ENCODE peak calls at places on chromosomes 4 and X, in four cellular contexts. K, P, J and B are unnamed samples.

GRCh38 chrX:42107495-42108139 is 184.3 kb upstream of the CASK start:
- DNase-seq in K (no peak), P (no peak), J (no peak), B (no peak)

GRCh38 chrX:19865567-19866363 is 21.6 kb downstream of the SH3KBP1 start:
- DNase-seq in K (no peak), P (no peak), J (no peak), B (no peak)

GRCh38 chrX:148552775-148553174 is 52.4 kb downstream of the AFF2 start:
- DNase-seq in K (no peak), P (no peak), J (no peak), B (no peak)

GRCh38 chrX:123081766-123082165 is 102.3 kb upstream of the GRIA3 start:
- DNase-seq in K (no peak), P (no peak), J (no peak), B (no peak)

GRCh38 chrX:20320461-20321159 is 53.9 kb upstream of the RPS6KA3 start:
- DNase-seq in K (no peak), P (no peak), J (no peak), B (no peak)

GRCh38 chr4:34417160-34417559 is 1827.2 kb downstream of the ARAP2 start:
- DNase-seq in K (no peak), P (no peak), J (no peak), B (no peak)

GRCh38 chr4:997375-998071 is 4.3 kb upstream of the SLC26A1 start:
- DNase-seq in K (no peak), P (no peak), J (no peak), B (no peak)

GRCh38 chrX:46601283-46601682 is 27.7 kb downstream of the CHST7 start:
- DNase-seq in K (no peak), P (no peak), J (no peak), B (no peak)

GRCh38 chr4:155722816-155723499 is 35.9 kb upstream of the GUCY1B1 start:
- DNase-seq in K (no peak), P (no peak), J (no peak), B (no peak)

GRCh38 chr4:71231753-71232420 is 106.9 kb upstream of the SLC4A4 start:
- DNase-seq in K (no peak), P (no peak), J (no peak), B (no peak)

GRCh38 chr4:126661194-126661593 is 971.6 kb upstream of the INTU start:
- DNase-seq in K (no peak), P (no peak), J (no peak), B (no peak)

GRCh38 chrX:48945517-48946348 is 11.7 kb downstream of the OTUD5 start:
- DNase-seq in K (no peak), P (no peak), J (no peak), B (no peak)

GRCh38 chr4:138161351-138161750 is 80.8 kb downstream of the SLC7A11 start:
- DNase-seq in K (no peak), P (no peak), J (no peak), B (no peak)

GRCh38 chr4:15451181-15451865 is 18.4 kb upstream of the CC2D2A start:
- DNase-seq in K (no peak), P (no peak), J (no peak), B (no peak)

GRCh38 chr4:101355767-101356702 is 8.7 kb upstream of the PPP3CA start:
- DNase-seq in K (no peak), P (no peak), J (no peak), B (no peak)

GRCh38 chr4:132076829-132077228 is 1072.3 kb upstream of the PCDH10 start:
- DNase-seq in K (no peak), P (no peak), J (no peak), B (no peak)

GRCh38 chr4:10088135-10089010 is 28.2 kb downstream of the WDR1 start:
- DNase-seq in K (no peak), P (no peak), J (no peak), B (no peak)

GRCh38 chrX:148498067-148498466 is 2.4 kb upstream of the AFF2 start:
- DNase-seq in K (no peak), P (no peak), J (no peak), B (no peak)

GRCh38 chr4:138898282-138898681 is 117.3 kb upstream of the NOCT start:
- DNase-seq in K (no peak), P (no peak), J (no peak), B (no peak)

GRCh38 chrX:43969504-43970501 is 3.4 kb downstream of the NDP start:
- DNase-seq in K (no peak), P (no peak), J (peak; percentile 49), B (no peak)

GRCh38 chr4:86927843-86928395 is 6.9 kb upstream of the AFF1 start:
- DNase-seq in K (no peak), P (peak; percentile 32), J (no peak), B (peak; percentile 84)

GRCh38 chr4:121717680-121718237 is 21.0 kb upstream of the ANXA5 start:
- DNase-seq in K (no peak), P (no peak), J (no peak), B (peak; percentile 63)

GRCh38 chr4:174580597-174580996 is 58.3 kb upstream of the HPGD start:
- DNase-seq in K (no peak), P (no peak), J (no peak), B (no peak)

GRCh38 chrX:69137371-69137881 is 27.8 kb downstream of the PJA1 start:
- DNase-seq in K (no peak), P (no peak), J (no peak), B (no peak)